ENCODE peak calls at places on chromosomes 7 and 10, in nine cellular contexts. I is RWPE2; S is stimulated activated naive CD8-positive, alpha-beta T cell treated with anti-CD3 and anti-CD28 coated beads, Interleukin-15, Interleukin-2, amounts not matched to agents 100 U/mL and 50 U/mL, for 24 hours; P is smooth muscle cell of the brain vasculature; Q is RWPE1; K is stimulated activated CD4-positive, alpha-beta T cell treated with anti-CD3 and anti-CD28 coated beads, Interleukin-12 subunit alpha, Interleukin-12 subunit beta, amount 100 ng/mL, for 48 hours; E is Daoy; A is AML-193; J is erythroblast. O is an unnamed sample.

GRCh38 chr7:30708412-30708811 is 26.2 kb upstream of the CRHR2 start:
- DNase-seq in I (no peak), E (no peak), S (no peak), Q (no peak), P (no peak), K (no peak), A (no peak), J (no peak), O (no peak)

GRCh38 chr7:152664636-152665035 is 11.3 kb downstream of the XRCC2 start:
- DNase-seq in I (no peak), P (no peak), S (no peak), K (no peak), A (no peak), J (no peak), E (no peak), Q (no peak), O (no peak)

GRCh38 chr10:43177588-43177987 is 39.3 kb downstream of the CSGALNACT2 start:
- DNase-seq in J (no peak), E (no peak), S (no peak), A (no peak), K (no peak), Q (no peak), I (no peak), P (no peak), O (no peak)

GRCh38 chr10:62083868-62084267 is 182.4 kb downstream of the ARID5B start:
- DNase-seq in Q (peak; percentile 77), I (peak; percentile 82), S (no peak), K (no peak), A (no peak), P (no peak), J (no peak), E (peak; percentile 64), O (peak; percentile 29)

GRCh38 chr10:122163182-122164027 is 107.7 kb upstream of the BTBD16 start:
- DNase-seq in Q (no peak), E (no peak), A (no peak), J (no peak), S (no peak), I (no peak), P (no peak), K (no peak), O (no peak)

GRCh38 chr10:118735294-118735693 is 19.5 kb downstream of the CACUL1 start:
- DNase-seq in P (no peak), Q (no peak), I (no peak), J (no peak), E (no peak), S (no peak), A (no peak), K (no peak), O (no peak)

GRCh38 chr7:55021053-55021452 is 2.2 kb downstream of the EGFR start:
- DNase-seq in P (no peak), J (no peak), S (no peak), K (no peak), I (no peak), Q (peak; percentile 39), A (no peak), E (no peak), O (no peak)

GRCh38 chr10:98516352-98516751 is 69.6 kb upstream of the HPS1 start:
- DNase-seq in P (no peak), K (no peak), I (no peak), Q (no peak), A (no peak), J (no peak), E (no peak), S (no peak), O (no peak)

GRCh38 chr7:92517626-92518025 is 10.7 kb downstream of the PEX1 start:
- DNase-seq in S (no peak), A (no peak), P (no peak), Q (no peak), E (no peak), K (no peak), I (no peak), J (no peak), O (no peak)

GRCh38 chr7:100366411-100367250 is 6.7 kb upstream of the PILRA start:
- DNase-seq in S (peak; percentile 55), P (no peak), I (peak; percentile 50), Q (no peak), A (no peak), K (no peak), E (no peak), J (no peak), O (no peak)

GRCh38 chr10:112811741-112812551 is 138.1 kb upstream of the TCF7L2 start:
- DNase-seq in J (no peak), P (peak; percentile 66), I (no peak), S (no peak), K (no peak), A (no peak), Q (peak; percentile 96), E (peak; percentile 79), O (peak; percentile 49)

GRCh38 chr10:133151528-133151927 is 8.5 kb upstream of the KNDC1 start:
- DNase-seq in K (no peak), E (no peak), I (no peak), P (no peak), A (no peak), J (no peak), Q (no peak), S (no peak), O (no peak)

GRCh38 chr10:59649606-59650346 is 59.9 kb downstream of the SLC16A9 start:
- DNase-seq in I (no peak), Q (no peak), K (no peak), J (no peak), E (no peak), P (no peak), S (no peak), A (no peak), O (no peak)

GRCh38 chr10:62582098-62582705 is 208.0 kb downstream of the ZNF365 start:
- DNase-seq in J (no peak), K (no peak), A (no peak), E (peak; percentile 32), P (no peak), Q (no peak), S (no peak), I (no peak), O (no peak)

GRCh38 chr10:77919713-77920108 is 6.8 kb downstream of the DLG5 start:
- DNase-seq in Q (peak; percentile 88), A (no peak), J (no peak), E (peak; percentile 56), S (no peak), K (no peak), I (no peak), P (no peak), O (no peak)

GRCh38 chr10:64658528-64658927 is 1137.3 kb downstream of the REEP3 start:
- DNase-seq in K (no peak), J (no peak), Q (no peak), S (no peak), A (no peak), P (no peak), I (no peak), E (no peak), O (no peak)

GRCh38 chr7:73442903-73443542 is 9.4 kb downstream of the FZD9 start:
- DNase-seq in K (no peak), P (no peak), Q (no peak), E (peak; percentile 31), I (no peak), J (no peak), S (no peak), A (no peak), O (no peak)

GRCh38 chr7:22876986-22877729 is 54.5 kb upstream of the TOMM7 start:
- DNase-seq in A (no peak), E (no peak), S (no peak), P (no peak), K (no peak), Q (no peak), J (no peak), I (no peak), O (no peak)

GRCh38 chr7:50092579-50093411 is at the start of gene ZPBP:
- DNase-seq in J (peak; percentile 58), Q (peak; percentile 20), P (peak; percentile 4), I (no peak), S (peak; percentile 75), E (peak; percentile 50), K (peak; percentile 60), A (peak; percentile 66), O (peak; percentile 34)

GRCh38 chr7:44396498-44396897 is 71.1 kb upstream of the CAMK2B start:
- DNase-seq in Q (no peak), S (no peak), K (no peak), P (no peak), I (no peak), E (no peak), A (no peak), J (no peak), O (no peak)

GRCh38 chr10:112959207-112959838 is 9.3 kb downstream of the TCF7L2 start:
- DNase-seq in E (peak; percentile 15), S (no peak), J (no peak), A (no peak), Q (peak; percentile 70), P (no peak), K (no peak), I (no peak), O (no peak)

GRCh38 chr7:82202107-82202506 is 241.5 kb downstream of the CACNA2D1 start:
- DNase-seq in P (no peak), E (no peak), Q (no peak), I (no peak), K (no peak), A (no peak), J (no peak), S (no peak), O (no peak)

GRCh38 chr7:28078036-28078901 is 102.3 kb downstream of the JAZF1 start:
- DNase-seq in J (peak; percentile 48), K (peak; percentile 58), Q (peak; percentile 34), P (no peak), S (peak; percentile 54), I (no peak), A (peak; percentile 68), E (peak; percentile 62), O (no peak)

GRCh38 chr10:31700222-31700621 is 228.4 kb downstream of the ARHGAP12 start:
- DNase-seq in I (no peak), S (no peak), Q (no peak), J (no peak), P (peak; percentile 23), A (no peak), E (no peak), K (no peak), O (no peak)

GRCh38 chr7:142612264-142612881 is 136.9 kb upstream of the PRSS1 start:
- DNase-seq in S (no peak), J (no peak), I (no peak), K (no peak), Q (no peak), P (no peak), A (no peak), E (peak; percentile 48), O (no peak)

GRCh38 chr10:121687094-121687850 is 89.0 kb upstream of the FGFR2 start:
- DNase-seq in Q (no peak), J (no peak), E (no peak), S (no peak), I (no peak), P (no peak), A (no peak), K (no peak), O (no peak)

GRCh38 chr7:74511360-74511759 is 57.7 kb downstream of the GTF2IRD1 start:
- DNase-seq in S (no peak), P (no peak), J (no peak), Q (no peak), K (no peak), I (no peak), E (no peak), A (no peak), O (no peak)

GRCh38 chr10:4086041-4086886 is 301.3 kb upstream of the KLF6 start:
- DNase-seq in K (no peak), I (no peak), J (no peak), E (no peak), A (no peak), S (no peak), P (no peak), Q (no peak), O (no peak)

GRCh38 chr7:20112646-20113045 is 104.5 kb downstream of the MACC1 start:
- DNase-seq in P (no peak), J (no peak), K (no peak), A (no peak), S (no peak), Q (no peak), E (no peak), I (no peak), O (no peak)

GRCh38 chr10:79158402-79159097 is 89.8 kb downstream of the ZMIZ1 start:
- DNase-seq in I (no peak), J (no peak), A (no peak), K (no peak), Q (no peak), P (no peak), S (no peak), E (no peak), O (no peak)

GRCh38 chr10:78672898-78673297 is 395.9 kb upstream of the ZMIZ1 start:
- DNase-seq in J (no peak), E (no peak), I (no peak), P (no peak), K (no peak), A (no peak), Q (peak; percentile 43), S (no peak), O (no peak)

O was measured in left colon.